ENCODE peak calls at places on chromosomes 1 and 21, in seven cellular contexts. U is activated T-helper 1 cell treated with anti-CD3 and anti-CD28 coated beads, Interleukin-12 subunit alpha, Interleukin-12 subunit beta, Interleukin-2, Interleukin-4 antibody, amounts not matched to agents 30 ng/mL and 10 ng/mL and 1 ng/mL, durations not matched to agents 14 hours and 24 hours and 36 hours; W is epithelial cell of esophagus; I is NCI-H2029 treated with DMSO at 0.1 percent for 48 hours; H is astrocyte of the hippocampus; B is natural killer cell treated with Interleukin-12 subunit alpha and Interleukin-12 subunit beta and Interleukin-15 and Interleukin-18, amount 100 ng/mL, for 72 hours; V is bronchial epithelial cell. O is an unnamed sample.

GRCh38 chr1:222974496-222974895 is 159.7 kb downstream of the DISP1 start:
- DNase-seq in U (no peak), W (peak), I (no peak), H (peak), B (no peak), V (peak), O (peak)

GRCh38 chr1:47752048-47752451 is 245.1 kb downstream of the TRABD2B start:
- DNase-seq in U (no peak), W (peak), I (peak), H (no peak), B (no peak), V (no peak), O (no peak)

GRCh38 chr1:119874186-119874585 is 22.1 kb downstream of the ADAM30 start:
- DNase-seq in U (no peak), W (no peak), I (no peak), H (no peak), B (no peak), V (no peak), O (no peak)

GRCh38 chr1:156914440-156914856 is 6.0 kb upstream of the LRRC71 start:
- DNase-seq in U (no peak), W (no peak), I (no peak), H (peak), B (no peak), V (no peak), O (peak)

GRCh38 chr1:97192872-97193572 is 471.4 kb downstream of the PTBP2 start:
- DNase-seq in U (no peak), W (peak), I (no peak), H (peak), B (no peak), V (peak), O (peak)

GRCh38 chr1:15799928-15800835 is 7.3 kb downstream of the UQCRHL start:
- DNase-seq in U (no peak), W (peak), I (no peak), H (peak), B (no peak), V (peak), O (peak)

GRCh38 chr1:59994302-59995198 is 68.0 kb upstream of the CYP2J2 start:
- DNase-seq in U (no peak), W (no peak), I (no peak), H (peak), B (no peak), V (no peak), O (peak)

GRCh38 chr1:215523128-215523861 is 43.8 kb upstream of the KCTD3 start:
- DNase-seq in U (no peak), W (no peak), I (no peak), H (peak), B (no peak), V (peak), O (peak)

GRCh38 chr1:157241185-157241538 is 103.0 kb upstream of the ETV3 start:
- DNase-seq in U (no peak), W (no peak), I (no peak), H (no peak), B (no peak), V (no peak), O (no peak)

GRCh38 chr21:36698160-36699025 is 522 bp upstream of the SIM2 start:
- DNase-seq in U (no peak), W (no peak), I (peak), H (peak), B (no peak), V (no peak), O (no peak)

GRCh38 chr1:91706140-91706957 is 179.6 kb downstream of the TGFBR3 start:
- DNase-seq in U (no peak), W (no peak), I (no peak), H (no peak), B (no peak), V (no peak), O (no peak)

O was measured in astrocyte of the spinal cord.